ENCODE peak calls at places on chromosomes 3 and 15, in four cellular contexts. E is neuronal stem cell, M is ecto neural progenitor cell, B is iPS DF 19.7. P is an unnamed sample.

GRCh38 chr3:109532257-109533216 is 195.2 kb upstream of the DPPA4 start:
- DNase-seq in E (peak), M (peak), B (peak), P (peak)

GRCh38 chr3:20111836-20112235 is 71.6 kb downstream of the KAT2B start:
- DNase-seq in E (no peak), M (no peak), B (no peak), P (no peak)

GRCh38 chr3:197242784-197243432 is 55.5 kb downstream of the DLG1 start:
- DNase-seq in E (no peak), M (no peak), B (no peak), P (no peak)

GRCh38 chr3:54578417-54578816 is 349.4 kb downstream of the LRTM1 start:
- DNase-seq in E (no peak), M (no peak), B (no peak), P (no peak)

GRCh38 chr3:197239857-197240256 is 58.6 kb downstream of the DLG1 start:
- DNase-seq in E (no peak), M (no peak), B (no peak), P (no peak)

GRCh38 chr3:146088840-146089239 is 72.1 kb downstream of the PLOD2 start:
- DNase-seq in E (no peak), M (no peak), B (no peak), P (no peak)

GRCh38 chr3:168295027-168295426 is 199.3 kb upstream of the GOLIM4 start:
- DNase-seq in E (no peak), M (no peak), B (no peak), P (no peak)

GRCh38 chr3:66993082-66993481 is 5.0 kb upstream of the KBTBD8 start:
- DNase-seq in E (no peak), M (no peak), B (no peak), P (no peak)

GRCh38 chr15:73142802-73143762 is 90.8 kb downstream of the NEO1 start:
- DNase-seq in E (no peak), M (no peak), B (no peak), P (no peak)

GRCh38 chr15:88465633-88466219 is 1.5 kb downstream of the MRPL46 start:
- DNase-seq in E (no peak), M (no peak), B (no peak), P (no peak)

GRCh38 chr15:79832358-79832757 is 64.5 kb downstream of the MTHFS start:
- DNase-seq in E (no peak), M (no peak), B (no peak), P (no peak)

GRCh38 chr3:43692085-43692484 is 1.3 kb downstream of the ABHD5 start:
- DNase-seq in E (no peak), M (no peak), B (no peak), P (no peak)

GRCh38 chr3:101122678-101123077 is 129.5 kb upstream of the ABI3BP start:
- DNase-seq in E (no peak), M (no peak), B (no peak), P (no peak)

GRCh38 chr3:50165388-50166308 is 10.5 kb downstream of the SEMA3F start:
- DNase-seq in E (no peak), M (no peak), B (no peak), P (no peak)

GRCh38 chr3:40397129-40397528 is 10.1 kb downstream of the ENTPD3 start:
- DNase-seq in E (no peak), M (no peak), B (no peak), P (no peak)

GRCh38 chr15:39692464-39693327 is 89.9 kb downstream of the FSIP1 start:
- DNase-seq in E (peak), M (peak), B (no peak), P (no peak)

GRCh38 chr3:55746808-55747413 is 259.8 kb upstream of the WNT5A start:
- DNase-seq in E (no peak), M (no peak), B (no peak), P (no peak)

GRCh38 chr3:13879102-13879945 is 547 bp downstream of the WNT7A start:
- DNase-seq in E (peak), M (peak), B (no peak), P (no peak)

GRCh38 chr3:186124618-186125017 is 15.7 kb upstream of the ETV5 start:
- DNase-seq in E (no peak), M (no peak), B (no peak), P (no peak)

GRCh38 chr3:128487813-128488635 is 5.0 kb downstream of the GATA2 start:
- DNase-seq in E (no peak), M (peak), B (no peak), P (peak)

GRCh38 chr15:33309602-33310276 is 1.0 kb upstream of the RYR3 start:
- DNase-seq in E (peak), M (peak), B (no peak), P (no peak)

GRCh38 chr3:97830627-97831026 is 8.8 kb downstream of the CRYBG3 start:
- DNase-seq in E (no peak), M (no peak), B (no peak), P (no peak)

GRCh38 chr3:187296915-187297314 is 5.4 kb upstream of the MASP1 start:
- DNase-seq in E (no peak), M (no peak), B (no peak), P (no peak)

GRCh38 chr3:177419904-177420601 is 222.8 kb upstream of the TBL1XR1 start:
- DNase-seq in E (no peak), M (no peak), B (no peak), P (no peak)